ENCODE peak calls at places on chromosomes 13 and 19, in five cellular contexts. K is AG09309, V is fibroblast of lung, H is neural progenitor cell, R is MG63. I is an unnamed sample.

GRCh38 chr13:101265934-101266333 is 150.4 kb downstream of the NALCN start:
- DNase-seq in K (no peak), R (no peak), H (no peak), V (no peak), I (no peak)

GRCh38 chr13:24194447-24194846 is 33.9 kb downstream of the SPATA13 start:
- DNase-seq in K (no peak), V (no peak), R (no peak), H (no peak), I (no peak)

GRCh38 chr19:50666346-50667176 is 17.3 kb downstream of the C19orf81 start:
- DNase-seq in K (no peak), R (no peak), V (no peak), H (no peak), I (no peak)

GRCh38 chr13:97261254-97262015 is 39.3 kb downstream of the MBNL2 start:
- DNase-seq in H (no peak), V (no peak), R (no peak), K (no peak), I (no peak)

GRCh38 chr19:46256855-46257254 is 27.3 kb downstream of the IGFL1 start:
- DNase-seq in K (no peak), V (peak), H (no peak), R (no peak), I (no peak)

GRCh38 chr13:23963184-23963931 is 66.1 kb upstream of the C1QTNF9B start:
- DNase-seq in K (no peak), R (no peak), V (no peak), H (no peak), I (no peak)

GRCh38 chr19:29003641-29004409 is 209.1 kb downstream of the UQCRFS1 start:
- DNase-seq in K (no peak), V (no peak), H (peak), R (no peak), I (no peak)

GRCh38 chr13:113499936-113500335 is 9.4 kb upstream of the DCUN1D2 start:
- DNase-seq in K (peak), R (no peak), V (peak), H (no peak), I (no peak)

GRCh38 chr19:4889034-4889825 is 13.5 kb downstream of the ARRDC5 start:
- DNase-seq in V (no peak), K (no peak), R (peak), H (no peak), I (no peak)

GRCh38 chr13:37747071-37747612 is 122.4 kb downstream of the TRPC4 start:
- DNase-seq in R (peak), K (peak), V (peak), H (no peak), I (peak)

GRCh38 chr13:95494082-95494681 is 58.3 kb upstream of the CLDN10 start:
- DNase-seq in R (no peak), H (peak), K (peak), V (peak), I (no peak)

GRCh38 chr19:16197622-16198362 is at the start of gene AP1M1:
- DNase-seq in K (peak), V (peak), H (peak), R (peak), I (peak)

GRCh38 chr13:50805805-50806204 is 37.7 kb downstream of the DLEU7 start:
- DNase-seq in K (no peak), R (no peak), V (peak), H (peak), I (no peak)

GRCh38 chr13:93244141-93244917 is 17.7 kb downstream of the GPC6 start:
- DNase-seq in R (peak), K (no peak), V (peak), H (peak), I (no peak)

GRCh38 chr19:1941146-1942077 is at the start of gene CSNK1G2:
- DNase-seq in K (no peak), V (no peak), R (no peak), H (no peak), I (no peak)

GRCh38 chr19:34778342-34778741 is 5.3 kb upstream of the ZNF599 start:
- DNase-seq in K (no peak), V (no peak), R (no peak), H (no peak), I (no peak)

GRCh38 chr19:53101518-53101917 is 1.7 kb downstream of the ZNF160 start:
- DNase-seq in V (no peak), R (no peak), H (no peak), K (no peak), I (no peak)

GRCh38 chr13:50645092-50645491 is 198.4 kb downstream of the DLEU7 start:
- DNase-seq in V (no peak), H (no peak), R (no peak), K (no peak), I (no peak)

GRCh38 chr19:13277104-13277809 is 127.0 kb downstream of the IER2 start:
- DNase-seq in K (peak), H (peak), V (peak), R (peak), I (peak)

GRCh38 chr13:32045537-32045936 is 14.0 kb downstream of the FRY start:
- DNase-seq in V (peak), K (no peak), R (no peak), H (no peak), I (no peak)

GRCh38 chr13:42215578-42216421 is 56.2 kb upstream of the AKAP11 start:
- DNase-seq in K (no peak), V (peak), H (peak), R (peak), I (peak)

GRCh38 chr19:46147791-46148288 is at the start of gene IGFL2:
- DNase-seq in V (no peak), R (no peak), K (no peak), H (no peak), I (no peak)

GRCh38 chr19:13195678-13196077 is 45.5 kb downstream of the IER2 start:
- DNase-seq in V (no peak), H (peak), K (no peak), R (no peak), I (no peak)

GRCh38 chr19:40503300-40503699 is 36.5 kb downstream of the SPTBN4 start:
- DNase-seq in K (no peak), H (peak), R (no peak), V (no peak), I (no peak)

GRCh38 chr13:80341098-80341701 is at the start of gene SPRY2:
- DNase-seq in K (peak), R (peak), H (peak), V (peak), I (peak)

GRCh38 chr19:54572696-54573311 is 786 bp upstream of the LILRA2 start:
- DNase-seq in V (no peak), H (no peak), K (no peak), R (no peak), I (no peak)

GRCh38 chr19:10388957-10389356 is 8.6 kb upstream of the TYK2 start:
- DNase-seq in K (peak), H (peak), V (peak), R (peak), I (no peak)

GRCh38 chr19:5253403-5254110 is 87.1 kb downstream of the PTPRS start:
- DNase-seq in K (no peak), V (no peak), H (no peak), R (peak), I (peak)

GRCh38 chr19:47901370-47901769 is 15.3 kb upstream of the SULT2A1 start:
- DNase-seq in R (no peak), K (no peak), V (no peak), H (no peak), I (no peak)

GRCh38 chr13:113421673-113422270 is 31.5 kb downstream of the ADPRHL1 start:
- DNase-seq in V (peak), H (no peak), K (no peak), R (no peak), I (no peak)

DNA sequence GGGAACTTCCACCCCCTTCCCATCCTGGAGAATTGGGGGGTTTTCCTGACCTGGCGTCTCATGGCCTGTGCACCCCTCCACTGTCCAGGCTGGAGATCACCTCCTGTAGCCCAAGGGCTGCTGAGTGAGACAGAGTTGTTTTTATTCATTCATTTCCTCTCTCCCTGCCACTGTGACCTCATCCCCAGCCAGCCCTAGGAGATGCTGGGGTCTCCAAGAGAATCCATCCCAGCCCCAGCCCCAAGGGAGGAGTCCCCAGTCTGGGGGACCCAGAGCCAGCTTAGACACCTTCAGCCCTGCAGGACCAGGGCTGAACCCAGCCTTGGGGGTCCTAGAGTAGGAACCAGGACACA is 4.2 kb downstream of the FCHO1 start:
- DNase-seq in V (no peak), R (no peak), H (no peak), K (no peak), I (no peak)
- H3K4me3 ChIP-seq in V (no peak), R (no peak), H (no peak), K (no peak), I (no peak)

GRCh38 chr13:33185853-33186252 is 99.7 kb downstream of the STARD13 start:
- DNase-seq in R (no peak), V (no peak), H (no peak), K (no peak), I (no peak)

GRCh38 chr13:33186851-33187250 is 98.7 kb downstream of the STARD13 start:
- DNase-seq in V (no peak), K (no peak), R (no peak), H (no peak), I (no peak)

GRCh38 chr13:33188093-33188882 is 97.3 kb downstream of the STARD13 start:
- DNase-seq in V (no peak), K (no peak), R (no peak), H (no peak), I (no peak)

GRCh38 chr13:33191425-33192221 is 93.9 kb downstream of the STARD13 start:
- DNase-seq in V (peak), R (no peak), H (no peak), K (no peak), I (no peak)

DNA sequence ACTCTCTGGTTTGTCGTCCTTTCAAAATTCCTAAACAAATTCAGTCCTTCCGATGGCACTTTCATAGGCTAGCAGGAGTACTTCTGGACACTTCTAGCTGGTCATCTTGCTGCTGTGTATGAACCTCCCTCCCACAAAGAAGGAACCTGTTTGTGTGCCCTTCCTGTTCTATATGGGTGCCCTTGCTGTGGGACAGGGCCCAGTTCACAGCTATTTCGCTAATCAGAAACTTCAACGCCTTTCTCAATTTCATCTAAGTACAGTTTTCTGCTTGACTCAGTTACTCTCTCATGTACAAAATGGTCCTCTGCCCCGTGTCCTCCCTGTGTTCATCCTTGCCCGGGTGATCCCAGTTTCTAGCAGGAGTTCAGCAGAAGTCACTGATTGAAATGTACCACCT is 96.1 kb downstream of the STARD13 start:
- DNase-seq in R (no peak), K (no peak), H (no peak), V (no peak), I (no peak)
- H3K4me3 ChIP-seq in R (no peak), K (no peak), H (no peak), V (no peak), I (no peak)

DNA sequence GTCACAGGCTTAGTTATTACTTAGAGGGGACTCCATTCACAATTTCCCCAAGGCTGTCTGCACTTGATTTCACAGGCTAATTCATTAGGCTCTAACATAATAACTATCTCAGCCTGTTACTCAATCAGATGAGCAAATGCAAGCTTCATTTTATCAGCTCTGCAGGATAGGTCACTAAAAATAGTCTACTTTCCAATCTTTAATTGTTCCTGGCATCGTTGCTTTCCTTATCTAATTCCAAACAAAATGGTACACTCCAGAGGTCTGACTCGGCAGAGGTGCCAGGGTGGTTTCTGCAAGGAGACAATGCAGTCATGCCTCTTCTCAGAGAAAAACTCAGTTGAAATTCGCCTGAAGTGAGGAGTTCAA is 69.8 kb upstream of the SLC15A1 start:
- DNase-seq in K (no peak), R (no peak), V (peak), H (no peak), I (no peak)
- H3K4me3 ChIP-seq in K (no peak), R (no peak), V (no peak), H (no peak), I (no peak)

GRCh38 chr19:11577451-11578341 is at the start of gene ACP5:
- DNase-seq in V (no peak), R (no peak), H (no peak), K (no peak), I (no peak)
- H3K4me3 ChIP-seq in V (no peak), R (no peak), H (peak), K (no peak), I (no peak)